ENCODE peak calls at places on chromosomes 12 and 14, in five cellular contexts. One of them, this sample, is unnamed.

GRCh38 chr14:91405241-91405721 is 12.3 kb downstream of the CCDC88C start:
- DNase-seq in thoracic aorta: no peak
- DNase-seq in breast epithelium: no peak
- DNase-seq in uterus: no peak
- DNase-seq in heart left ventricle: no peak
- DNase-seq in this sample: no peak

GRCh38 chr12:64673490-64674169 is 63.3 kb downstream of the RASSF3 start:
- DNase-seq in breast epithelium: no peak
- DNase-seq in uterus: no peak
- DNase-seq in thoracic aorta: no peak
- DNase-seq in heart left ventricle: no peak
- DNase-seq in this sample: no peak

GRCh38 chr14:100359881-100360280 is 36.7 kb downstream of the SLC25A47 start:
- DNase-seq in breast epithelium: no peak
- DNase-seq in uterus: no peak
- DNase-seq in thoracic aorta: no peak
- DNase-seq in heart left ventricle: no peak
- DNase-seq in this sample: no peak

GRCh38 chr12:94596596-94596995 is 53.8 kb downstream of the TMCC3 start:
- DNase-seq in heart left ventricle: no peak
- DNase-seq in breast epithelium: no peak
- DNase-seq in uterus: no peak
- DNase-seq in thoracic aorta: no peak
- DNase-seq in this sample: no peak

GRCh38 chr12:54051916-54052744 is 1.5 kb upstream of the HOXC4 start:
- DNase-seq in breast epithelium: no peak
- DNase-seq in thoracic aorta: no peak
- DNase-seq in uterus: peak
- DNase-seq in heart left ventricle: no peak
- DNase-seq in this sample: no peak

GRCh38 chr12:51941669-51942455 is 9.6 kb upstream of the ACVR1B start:
- DNase-seq in heart left ventricle: no peak
- DNase-seq in thoracic aorta: no peak
- DNase-seq in uterus: no peak
- DNase-seq in breast epithelium: no peak
- DNase-seq in this sample: no peak

GRCh38 chr12:6963741-6964446 is 6.6 kb downstream of the PHB2 start:
- DNase-seq in thoracic aorta: no peak
- DNase-seq in breast epithelium: no peak
- DNase-seq in uterus: no peak
- DNase-seq in heart left ventricle: peak
- DNase-seq in this sample: peak

GRCh38 chr12:11067514-11067913 is 5.4 kb upstream of the TAS2R46 start:
- DNase-seq in uterus: peak
- DNase-seq in thoracic aorta: no peak
- DNase-seq in heart left ventricle: peak
- DNase-seq in breast epithelium: no peak
- DNase-seq in this sample: no peak

GRCh38 chr12:64029013-64029857 is 184.7 kb downstream of the SRGAP1 start:
- DNase-seq in breast epithelium: no peak
- DNase-seq in uterus: peak
- DNase-seq in heart left ventricle: no peak
- DNase-seq in thoracic aorta: no peak
- DNase-seq in this sample: no peak

GRCh38 chr14:21524575-21525518 is 1.3 kb downstream of the SALL2 start:
- DNase-seq in thoracic aorta: no peak
- DNase-seq in breast epithelium: no peak
- DNase-seq in heart left ventricle: no peak
- DNase-seq in uterus: no peak
- DNase-seq in this sample: no peak
- H3K4me3 ChIP-seq in thoracic aorta: peak
- H3K4me3 ChIP-seq in breast epithelium: peak
- H3K4me3 ChIP-seq in heart left ventricle: peak
- H3K4me3 ChIP-seq in uterus: peak
- H3K4me3 ChIP-seq in this sample: peak

GRCh38 chr12:38137287-38137686 is 179.3 kb upstream of the ALG10B start:
- DNase-seq in thoracic aorta: no peak
- DNase-seq in heart left ventricle: no peak
- DNase-seq in uterus: no peak
- DNase-seq in breast epithelium: no peak
- DNase-seq in this sample: no peak

GRCh38 chr12:38141239-38141638 is 175.3 kb upstream of the ALG10B start:
- DNase-seq in uterus: no peak
- DNase-seq in heart left ventricle: no peak
- DNase-seq in thoracic aorta: no peak
- DNase-seq in breast epithelium: no peak
- DNase-seq in this sample: no peak

GRCh38 chr12:38137716-38138115 is 178.9 kb upstream of the ALG10B start:
- DNase-seq in breast epithelium: no peak
- DNase-seq in uterus: no peak
- DNase-seq in thoracic aorta: no peak
- DNase-seq in heart left ventricle: no peak
- DNase-seq in this sample: no peak

GRCh38 chr12:38138225-38139221 is 178.1 kb upstream of the ALG10B start:
- DNase-seq in thoracic aorta: peak
- DNase-seq in uterus: peak
- DNase-seq in heart left ventricle: peak
- DNase-seq in breast epithelium: peak
- DNase-seq in this sample: no peak

GRCh38 chr12:38139456-38139855 is 177.1 kb upstream of the ALG10B start:
- DNase-seq in breast epithelium: no peak
- DNase-seq in thoracic aorta: no peak
- DNase-seq in uterus: no peak
- DNase-seq in heart left ventricle: no peak
- DNase-seq in this sample: no peak
- H3K27ac ChIP-seq in breast epithelium: no peak
- H3K27ac ChIP-seq in thoracic aorta: no peak
- H3K27ac ChIP-seq in uterus: no peak
- H3K27ac ChIP-seq in heart left ventricle: no peak
- H3K27ac ChIP-seq in this sample: no peak

GRCh38 chr12:4899361-4899760 is 10.3 kb upstream of the KCNA1 start:
- DNase-seq in thoracic aorta: no peak
- DNase-seq in breast epithelium: no peak
- DNase-seq in heart left ventricle: no peak
- DNase-seq in uterus: no peak
- DNase-seq in this sample: no peak
- TF ChIP-seq CTCF in thoracic aorta: no peak
- TF ChIP-seq CTCF in breast epithelium: no peak
- TF ChIP-seq CTCF in heart left ventricle: no peak
- TF ChIP-seq CTCF in uterus: no peak
- TF ChIP-seq CTCF in this sample: no peak

GRCh38 chr12:21773799-21774198 is 707 bp downstream of the KCNJ8 start:
- DNase-seq in thoracic aorta: no peak
- DNase-seq in breast epithelium: no peak
- DNase-seq in uterus: no peak
- DNase-seq in heart left ventricle: no peak
- DNase-seq in this sample: no peak

GRCh38 chr12:21774358-21775129 is at the start of gene KCNJ8:
- DNase-seq in breast epithelium: no peak
- DNase-seq in thoracic aorta: peak
- DNase-seq in heart left ventricle: peak
- DNase-seq in uterus: peak
- DNase-seq in this sample: peak

GRCh38 chr12:21771311-21771710 is 3.2 kb downstream of the KCNJ8 start:
- DNase-seq in breast epithelium: no peak
- DNase-seq in uterus: no peak
- DNase-seq in heart left ventricle: no peak
- DNase-seq in thoracic aorta: no peak
- DNase-seq in this sample: no peak

GRCh38 chr12:21775130-21775920 is 819 bp upstream of the KCNJ8 start:
- DNase-seq in thoracic aorta: no peak
- DNase-seq in heart left ventricle: no peak
- DNase-seq in uterus: no peak
- DNase-seq in breast epithelium: no peak
- DNase-seq in this sample: no peak

DNA sequence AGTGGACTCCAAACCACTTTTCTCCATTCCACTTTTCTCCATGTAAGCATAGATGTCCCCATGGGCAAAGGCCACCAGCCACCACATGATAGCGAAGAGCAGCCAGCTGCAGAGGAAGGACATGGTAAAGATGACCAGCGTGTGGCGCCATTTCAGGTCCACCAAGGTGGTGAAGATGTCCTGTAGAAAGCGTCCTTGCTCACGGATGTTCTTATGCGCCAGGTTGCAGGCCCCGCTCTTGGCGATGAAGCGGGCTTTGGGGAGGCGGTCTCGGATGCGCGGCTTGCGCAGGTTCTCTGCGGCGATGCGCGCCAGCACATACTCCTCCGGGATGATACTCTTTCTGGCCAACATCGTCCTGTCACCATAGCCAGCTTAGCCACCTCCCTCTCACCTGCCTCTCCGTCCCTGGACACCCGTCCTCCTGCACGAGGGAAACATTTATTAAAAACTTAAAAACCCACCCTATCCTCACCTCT is 1.2 kb downstream of the KCNJ8 start:
- DNase-seq in breast epithelium: no peak
- DNase-seq in thoracic aorta: no peak
- DNase-seq in uterus: peak
- DNase-seq in heart left ventricle: peak
- DNase-seq in this sample: peak
- H3K4me3 ChIP-seq in breast epithelium: peak
- H3K4me3 ChIP-seq in thoracic aorta: peak
- H3K4me3 ChIP-seq in uterus: peak
- H3K4me3 ChIP-seq in heart left ventricle: peak
- H3K4me3 ChIP-seq in this sample: peak

DNA sequence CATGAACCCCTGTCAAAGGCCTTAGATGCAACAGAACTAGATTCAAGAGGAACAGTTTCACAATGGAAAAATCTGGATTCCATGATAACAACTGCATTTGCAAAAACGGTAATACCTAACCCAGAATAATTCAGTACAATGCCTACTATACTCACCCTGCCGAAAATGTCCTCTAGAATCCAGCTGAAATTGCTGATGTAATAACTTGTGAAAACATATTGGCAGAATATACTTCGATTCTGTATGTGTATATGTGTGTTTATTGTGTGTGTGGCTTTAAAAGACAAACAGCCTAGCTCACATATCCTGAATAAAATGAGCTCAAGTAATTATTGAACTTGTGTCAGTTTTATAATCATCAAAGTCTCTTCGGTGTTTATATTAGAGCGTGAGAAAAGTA is 46.0 kb downstream of the PHLDA1 start:
- DNase-seq in heart left ventricle: no peak
- DNase-seq in thoracic aorta: no peak
- DNase-seq in breast epithelium: no peak
- DNase-seq in uterus: no peak
- DNase-seq in this sample: no peak
- H3K27ac ChIP-seq in heart left ventricle: no peak
- H3K27ac ChIP-seq in thoracic aorta: no peak
- H3K27ac ChIP-seq in breast epithelium: no peak
- H3K27ac ChIP-seq in uterus: no peak
- H3K27ac ChIP-seq in this sample: no peak

GRCh38 chr12:108477055-108477880 is 37.8 kb upstream of the FICD start:
- DNase-seq in uterus: no peak
- DNase-seq in heart left ventricle: no peak
- DNase-seq in thoracic aorta: no peak
- DNase-seq in breast epithelium: no peak
- DNase-seq in this sample: no peak

GRCh38 chr12:108475396-108475795 is 39.7 kb upstream of the FICD start:
- DNase-seq in uterus: no peak
- DNase-seq in breast epithelium: no peak
- DNase-seq in heart left ventricle: no peak
- DNase-seq in thoracic aorta: no peak
- DNase-seq in this sample: no peak

GRCh38 chr12:108479364-108480070 is 35.6 kb upstream of the FICD start:
- DNase-seq in uterus: no peak
- DNase-seq in heart left ventricle: no peak
- DNase-seq in thoracic aorta: no peak
- DNase-seq in breast epithelium: no peak
- DNase-seq in this sample: no peak

GRCh38 chr12:108477881-108478259 is 37.2 kb upstream of the FICD start:
- DNase-seq in uterus: no peak
- DNase-seq in heart left ventricle: no peak
- DNase-seq in thoracic aorta: no peak
- DNase-seq in breast epithelium: no peak
- DNase-seq in this sample: no peak

DNA sequence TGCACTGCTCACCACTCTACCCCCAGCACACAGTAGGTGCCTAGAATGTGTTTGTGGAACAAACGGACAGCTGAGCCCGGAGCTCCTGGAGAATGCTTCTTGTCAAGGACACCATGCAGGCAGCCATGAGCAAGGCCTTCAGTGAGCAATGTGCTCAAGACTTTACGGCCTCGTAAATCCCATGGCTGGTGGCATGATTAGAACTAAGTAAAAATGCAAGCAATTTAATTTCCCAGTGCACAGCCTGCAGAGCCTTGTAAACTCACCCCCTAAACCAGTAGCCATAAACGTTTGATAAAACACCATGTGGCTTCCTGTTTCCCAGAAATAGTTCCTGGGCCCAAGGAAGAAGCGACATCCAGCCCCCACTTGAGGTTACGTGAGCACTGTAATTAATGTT is 36.5 kb upstream of the FICD start:
- DNase-seq in heart left ventricle: no peak
- DNase-seq in breast epithelium: no peak
- DNase-seq in uterus: no peak
- DNase-seq in thoracic aorta: no peak
- DNase-seq in this sample: no peak
- TF ChIP-seq CTCF in heart left ventricle: no peak
- TF ChIP-seq CTCF in breast epithelium: no peak
- TF ChIP-seq CTCF in uterus: no peak
- TF ChIP-seq CTCF in thoracic aorta: no peak
- TF ChIP-seq CTCF in this sample: no peak

GRCh38 chr14:61959348-61959747 is 197.1 kb downstream of the SNAPC1 start:
- DNase-seq in thoracic aorta: no peak
- DNase-seq in breast epithelium: no peak
- DNase-seq in uterus: no peak
- DNase-seq in heart left ventricle: no peak
- DNase-seq in this sample: no peak
- H3K4me3 ChIP-seq in thoracic aorta: no peak
- H3K4me3 ChIP-seq in breast epithelium: no peak
- H3K4me3 ChIP-seq in uterus: no peak
- H3K4me3 ChIP-seq in heart left ventricle: no peak
- H3K4me3 ChIP-seq in this sample: no peak

DNA sequence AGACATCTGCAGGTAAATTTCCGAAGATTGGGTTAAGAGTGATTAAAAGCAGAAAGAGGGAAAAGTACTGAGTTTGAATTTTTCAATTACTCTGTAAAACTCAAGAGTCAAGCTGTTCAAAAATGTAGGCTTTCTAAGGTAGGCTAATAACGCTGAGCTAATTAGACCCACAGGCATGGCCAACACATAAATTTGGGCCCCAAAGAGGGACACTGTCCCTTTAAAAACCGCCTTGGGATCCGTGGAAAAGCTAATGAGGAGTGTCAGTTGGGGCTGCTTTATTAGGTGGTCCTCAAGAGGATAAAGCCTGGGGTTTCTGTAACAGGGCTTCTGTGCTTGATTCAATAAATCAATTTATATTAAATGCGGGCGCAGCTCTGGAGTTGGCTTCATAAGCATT is 222.4 kb downstream of the PPM1H start:
- DNase-seq in uterus: no peak
- DNase-seq in thoracic aorta: no peak
- DNase-seq in breast epithelium: no peak
- DNase-seq in heart left ventricle: no peak
- DNase-seq in this sample: no peak
- H3K27ac ChIP-seq in uterus: no peak
- H3K27ac ChIP-seq in thoracic aorta: no peak
- H3K27ac ChIP-seq in breast epithelium: peak
- H3K27ac ChIP-seq in heart left ventricle: no peak
- H3K27ac ChIP-seq in this sample: no peak

This sample was measured in tibial artery.